ENCODE peak calls at places on chromosomes 16 and 17, in seven cellular contexts. W, T, A, G, K, X and M are unnamed samples.

GRCh38 chr17:48679385-48680096 is 42.8 kb downstream of the PRAC1 start:
- DNase-seq in A (no peak), T (no peak), W (no peak), G (peak), X (no peak), K (no peak), M (no peak)

GRCh38 chr17:57915980-57916757 is 39.0 kb downstream of the CUEDC1 start:
- DNase-seq in G (no peak), A (peak), T (no peak), X (no peak), W (no peak), K (no peak), M (no peak)

GRCh38 chr17:18322522-18322921 is 7.4 kb downstream of the SMCR8 start:
- DNase-seq in G (no peak), W (no peak), X (no peak), K (no peak), T (no peak), A (no peak), M (no peak)

GRCh38 chr16:11380836-11381235 is 35.6 kb downstream of the RMI2 start:
- DNase-seq in T (no peak), X (no peak), K (no peak), A (no peak), G (no peak), W (no peak), M (no peak)

GRCh38 chr16:58128721-58129096 is 472 bp downstream of the CFAP20 start:
- DNase-seq in K (no peak), W (peak), T (no peak), A (no peak), G (no peak), X (no peak), M (no peak)

GRCh38 chr16:9670058-9670457 is 512.2 kb downstream of the GRIN2A start:
- DNase-seq in T (no peak), X (no peak), W (no peak), A (no peak), G (no peak), K (no peak), M (no peak)

GRCh38 chr16:31199430-31200041 is 3.0 kb downstream of the PYCARD start:
- DNase-seq in A (no peak), W (no peak), G (no peak), K (no peak), X (no peak), T (no peak), M (no peak)

GRCh38 chr17:75271955-75272847 is 1.2 kb upstream of the MIF4GD start:
- DNase-seq in A (peak), K (no peak), G (peak), X (no peak), T (peak), W (no peak), M (no peak)

GRCh38 chr16:29991571-29991904 is 3.9 kb downstream of the HIRIP3 start:
- DNase-seq in G (no peak), A (no peak), W (no peak), K (no peak), X (no peak), T (no peak), M (no peak)

GRCh38 chr17:73616120-73616872 is 27.9 kb downstream of the SDK2 start:
- DNase-seq in G (no peak), W (peak), K (no peak), A (no peak), X (no peak), T (no peak), M (no peak)

GRCh38 chr17:80862341-80862969 is 129.2 kb upstream of the CHMP6 start:
- DNase-seq in G (no peak), X (no peak), T (no peak), W (no peak), A (no peak), K (no peak), M (peak)
- H3K27ac ChIP-seq in G (no peak), X (no peak), T (no peak), W (no peak), A (no peak), K (no peak), M (no peak)

DNA sequence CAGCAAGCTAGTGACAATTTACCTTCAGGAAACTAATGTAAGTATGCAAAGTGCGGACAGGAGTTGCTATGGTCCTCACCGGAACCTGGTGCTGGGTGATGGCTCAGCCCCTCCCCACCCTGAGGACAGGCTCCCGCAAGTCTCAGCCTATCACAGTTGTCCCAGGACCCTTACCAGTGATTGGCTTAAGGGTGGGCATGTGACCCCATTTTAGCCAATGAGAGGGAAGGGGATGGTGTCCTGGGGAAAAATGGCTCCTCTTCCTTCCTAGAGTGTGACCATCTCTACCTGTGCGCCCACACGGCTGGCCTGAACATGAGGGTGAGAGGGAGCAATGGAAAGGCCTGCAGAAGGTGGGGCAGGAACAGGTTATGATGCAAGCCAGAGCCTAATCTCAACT is 80.4 kb downstream of the C16orf78 start:
- DNase-seq in X (no peak), G (no peak), W (no peak), A (no peak), T (no peak), K (no peak), M (no peak)
- H3K4me3 ChIP-seq in X (no peak), G (no peak), W (no peak), A (no peak), T (no peak), K (no peak), M (no peak)

DNA sequence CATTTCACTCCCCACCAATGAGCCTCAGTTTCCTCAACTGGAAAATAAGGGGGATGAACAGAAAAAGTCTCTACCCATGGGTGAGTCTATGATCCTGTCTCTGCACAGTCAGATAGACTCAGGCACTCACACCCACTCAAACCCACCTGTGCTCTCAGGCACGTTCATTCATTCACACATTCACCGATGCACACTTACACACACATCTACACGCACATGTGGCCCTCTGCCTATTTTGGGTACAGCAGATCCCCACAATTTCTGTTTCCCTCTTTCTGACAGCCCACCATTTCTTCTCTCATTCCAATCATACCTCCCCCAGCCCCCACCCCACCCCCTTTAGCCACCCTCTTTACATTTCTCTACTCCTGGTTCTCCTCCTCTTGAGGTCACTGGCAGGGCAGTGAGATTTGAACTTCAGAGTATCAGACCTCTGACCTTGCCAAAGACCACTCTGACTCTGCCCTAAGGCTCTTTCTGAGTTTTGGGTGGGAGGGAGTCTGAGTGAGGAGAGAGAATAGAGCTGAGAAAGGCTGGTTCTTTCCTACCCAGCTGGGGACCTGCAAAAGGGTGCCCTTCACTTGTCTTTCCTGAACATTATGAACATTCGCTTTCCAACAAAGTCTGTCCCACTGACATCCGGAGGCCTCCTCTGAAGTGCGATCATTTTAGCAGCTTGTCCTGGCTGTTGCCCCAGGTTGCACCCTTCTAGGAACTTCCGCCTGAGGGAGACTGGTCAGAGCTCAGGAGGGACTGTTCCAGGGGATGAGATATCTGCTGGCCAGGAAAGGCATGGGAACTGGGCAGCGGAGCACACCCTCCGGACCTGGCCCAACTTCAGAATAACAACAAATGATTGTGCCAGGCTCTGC is 10.1 kb upstream of the COL1A1 start:
- DNase-seq in A (no peak), X (no peak), W (no peak), K (no peak), T (no peak), G (no peak), M (no peak)
- H3K27ac ChIP-seq in A (peak), X (peak), W (peak), K (peak), T (no peak), G (no peak), M (no peak)

DNA sequence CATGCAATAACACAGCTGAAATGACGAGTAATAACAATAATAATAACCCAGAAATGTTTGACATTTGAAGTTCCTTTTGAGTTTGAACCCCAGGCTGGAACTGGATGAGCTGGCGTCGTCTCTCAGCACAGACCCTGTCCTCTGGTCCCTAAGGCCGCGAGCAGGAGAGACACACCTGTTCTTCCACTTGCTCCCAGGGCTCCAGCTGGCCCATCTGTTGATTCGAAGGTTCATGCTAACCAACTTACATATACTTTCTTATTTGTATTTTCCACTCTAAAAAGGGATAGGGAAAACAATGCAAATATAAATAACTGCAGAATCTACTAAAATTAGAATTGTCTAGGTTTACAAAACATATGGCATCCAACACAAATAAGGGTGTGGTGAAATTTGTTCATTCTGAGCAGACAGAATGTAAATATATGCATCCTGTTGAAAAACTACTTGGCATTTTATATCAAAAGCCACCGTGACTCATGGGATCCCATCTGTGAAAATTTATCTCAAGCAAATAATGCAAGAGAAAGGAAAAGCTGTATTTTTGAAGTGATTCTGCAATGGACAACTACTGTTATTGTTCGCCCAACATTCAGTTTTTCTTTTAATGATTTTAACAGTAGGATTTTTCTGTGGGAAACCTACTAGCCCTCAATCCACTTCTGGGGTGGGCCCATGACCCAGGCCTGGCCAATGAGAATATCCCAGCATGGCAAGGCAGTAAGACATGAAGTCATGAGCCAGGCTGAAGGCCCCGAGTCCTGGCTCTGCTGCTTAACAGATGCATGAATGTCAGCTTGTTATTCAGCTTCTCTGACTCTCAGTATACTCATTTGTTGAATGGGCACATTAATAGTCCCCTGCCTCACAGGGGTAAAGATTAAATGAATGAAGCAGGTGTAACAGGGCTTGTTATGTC is 13.2 kb upstream of the RGS9 start:
- DNase-seq in K (peak), G (peak), X (no peak), A (peak), W (no peak), T (no peak), M (no peak)
- H3K4me3 ChIP-seq in K (no peak), G (peak), X (peak), A (no peak), W (no peak), T (no peak), M (peak)